ENCODE peak calls at places on chromosomes 12 and 14, in seven cellular contexts. M, N, B, Z, W, J and Y are unnamed samples.

GRCh38 chr14:67186789-67187188 is 2.5 kb upstream of the GARIN2 start:
- DNase-seq in W (no peak), N (no peak), B (no peak), Z (peak; percentile 34), M (no peak), J (no peak), Y (no peak)

GRCh38 chr12:104544836-104545235 is 88.1 kb downstream of the CHST11 start:
- DNase-seq in N (no peak), J (no peak), Z (no peak), W (no peak), M (no peak), B (no peak), Y (no peak)

GRCh38 chr12:30437616-30438015 is 258.1 kb downstream of the IPO8 start:
- DNase-seq in W (no peak), M (no peak), N (no peak), B (no peak), Z (peak; percentile 21), J (no peak), Y (no peak)

GRCh38 chr12:25422241-25422640 is 130.8 kb downstream of the LMNTD1 start:
- DNase-seq in M (no peak), Z (no peak), N (no peak), W (no peak), B (no peak), J (no peak), Y (no peak)

GRCh38 chr12:91388573-91388972 is 206.0 kb upstream of the DCN start:
- DNase-seq in B (no peak), W (no peak), N (no peak), J (no peak), Z (no peak), M (no peak), Y (no peak)

GRCh38 chr12:53078425-53079225 is 565 bp downstream of the SPRYD3 start:
- DNase-seq in M (no peak), Z (peak; percentile 29), W (no peak), B (no peak), N (peak; percentile 38), J (peak; percentile 53), Y (no peak)

GRCh38 chr14:62071029-62071428 is 308.8 kb downstream of the SNAPC1 start:
- DNase-seq in Z (peak; percentile 8), B (no peak), N (no peak), W (no peak), M (no peak), J (no peak), Y (no peak)

GRCh38 chr14:104599446-104599845 is 5.1 kb downstream of the TMEM179 start:
- DNase-seq in Z (no peak), B (no peak), J (no peak), N (no peak), M (peak; percentile 3), W (peak; percentile 56), Y (no peak)

GRCh38 chr12:100576311-100577036 is 3.0 kb downstream of the GAS2L3 start:
- DNase-seq in M (no peak), Z (peak; percentile 95), W (no peak), J (no peak), B (no peak), N (no peak), Y (no peak)

GRCh38 chr14:20332386-20332945 is 613 bp downstream of the CCNB1IP1 start:
- DNase-seq in N (no peak), M (no peak), Z (no peak), W (no peak), J (no peak), B (no peak), Y (no peak)

GRCh38 chr12:49225551-49226166 is 36.8 kb upstream of the TUBA1A start:
- DNase-seq in Z (peak; percentile 40), W (no peak), J (no peak), B (no peak), M (no peak), N (peak; percentile 34), Y (no peak)

GRCh38 chr12:71164877-71165197 is 7.0 kb upstream of the TSPAN8 start:
- DNase-seq in N (peak; percentile 76), J (no peak), W (no peak), B (no peak), Z (no peak), M (no peak), Y (no peak)

GRCh38 chr14:74856366-74856765 is 19.6 kb downstream of the PROX2 start:
- DNase-seq in J (no peak), Z (no peak), W (no peak), M (peak; percentile 80), N (no peak), B (no peak), Y (no peak)

GRCh38 chr12:19669793-19670192 is 230.5 kb downstream of the AEBP2 start:
- DNase-seq in W (no peak), B (no peak), Z (no peak), M (no peak), N (no peak), J (no peak), Y (no peak)

GRCh38 chr14:74038015-74038859 is 19.1 kb downstream of the BBOF1 start:
- DNase-seq in B (no peak), M (no peak), W (no peak), Z (peak; percentile 64), J (no peak), N (no peak), Y (no peak)

DNA sequence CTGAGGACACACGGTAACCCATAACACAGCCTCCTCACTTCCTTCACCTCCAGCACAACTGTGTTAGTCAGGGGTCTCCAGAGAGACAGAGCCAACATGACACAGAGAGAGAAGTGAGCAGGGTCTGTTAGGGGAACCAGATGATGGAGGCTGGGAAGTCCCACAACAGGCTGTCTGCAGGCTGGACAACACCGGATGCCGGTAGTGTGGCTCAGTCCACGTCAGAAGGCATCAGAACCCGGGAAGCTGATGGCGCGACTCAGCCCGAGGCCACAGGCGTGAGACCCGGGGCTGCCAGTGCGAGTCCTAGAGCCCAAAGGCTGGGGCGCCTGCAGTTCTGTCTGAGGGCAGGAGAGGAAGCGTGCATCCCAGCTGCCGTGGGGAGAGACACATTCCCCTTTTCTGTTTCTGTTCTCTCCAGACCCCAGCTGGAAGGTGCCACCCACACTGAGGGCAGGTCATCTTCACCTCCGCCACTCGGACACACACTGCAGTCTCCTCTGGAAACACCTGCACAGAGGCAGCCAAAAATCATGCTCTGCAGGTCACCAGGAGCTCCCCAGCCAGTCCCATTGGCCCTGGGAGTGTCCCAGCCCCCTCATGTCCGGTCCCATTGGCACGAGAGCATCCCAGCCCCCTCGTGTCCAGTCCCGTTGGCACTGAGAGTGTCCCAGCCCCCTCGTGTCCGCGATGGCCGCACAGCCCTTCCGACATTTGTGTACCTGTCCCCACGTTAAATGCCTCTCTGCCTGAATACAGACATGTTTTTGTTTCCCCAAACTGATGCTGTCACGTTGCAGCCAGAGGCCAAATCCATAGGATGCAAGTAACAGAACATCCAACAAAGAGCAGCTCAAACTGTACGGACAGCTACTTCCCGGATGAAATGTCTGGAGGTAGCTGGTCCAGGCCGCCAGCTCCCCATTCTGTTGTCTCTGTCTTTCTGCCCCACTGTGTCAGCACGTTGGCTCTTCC is 7.9 kb upstream of the FBRSL1 start:
- DNase-seq in W (no peak), Z (no peak), N (no peak), J (no peak), M (no peak), B (no peak), Y (no peak)
- H3K27me3 ChIP-seq in W (peaks cover 7% of the 10 kb centered on the region), Z (peaks cover 24% of the 10 kb centered on the region), N (no peaks in the 10 kb centered on the region), J (no peaks in the 10 kb centered on the region), M (peaks cover 4% of the 10 kb centered on the region), B (no peaks in the 10 kb centered on the region), Y (peaks cover 35% of the 10 kb centered on the region)

DNA sequence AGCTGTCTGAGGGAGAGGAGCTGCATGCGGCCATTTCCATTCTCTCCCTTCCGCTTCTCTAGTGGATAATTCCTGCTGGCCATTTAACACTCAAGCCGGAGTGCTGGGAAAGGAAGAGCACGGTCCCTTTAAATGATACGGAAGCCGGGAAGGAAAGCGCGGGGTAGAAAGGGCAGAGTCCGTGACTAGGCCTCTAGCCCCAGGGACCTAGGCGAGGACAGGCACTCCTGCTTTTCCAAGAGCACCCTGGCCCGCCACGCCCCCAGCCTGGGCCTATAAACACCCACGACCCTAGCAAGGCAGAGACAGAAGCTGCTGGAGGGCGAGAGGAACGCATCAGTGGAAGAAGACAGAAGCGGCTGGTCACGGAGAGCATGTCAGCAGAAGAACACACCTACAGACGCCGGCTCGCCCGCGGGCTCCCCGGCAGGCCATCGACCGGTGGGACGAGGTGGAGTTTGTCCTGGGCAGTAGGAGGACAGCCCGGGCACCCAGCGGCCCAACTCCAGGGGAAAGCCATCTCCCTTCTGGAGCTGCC is 1206.6 kb upstream of the TMEM132C start:
- DNase-seq in W (peak; percentile 76), N (peak; percentile 53), J (no peak), M (no peak), Z (no peak), B (no peak), Y (no peak)
- TF ChIP-seq POLR2A in W (no peak), N (peak; percentile 48), J (peak; percentile 43), M (no peak), Z (no peak), B (no peak), Y (no peak)

DNA sequence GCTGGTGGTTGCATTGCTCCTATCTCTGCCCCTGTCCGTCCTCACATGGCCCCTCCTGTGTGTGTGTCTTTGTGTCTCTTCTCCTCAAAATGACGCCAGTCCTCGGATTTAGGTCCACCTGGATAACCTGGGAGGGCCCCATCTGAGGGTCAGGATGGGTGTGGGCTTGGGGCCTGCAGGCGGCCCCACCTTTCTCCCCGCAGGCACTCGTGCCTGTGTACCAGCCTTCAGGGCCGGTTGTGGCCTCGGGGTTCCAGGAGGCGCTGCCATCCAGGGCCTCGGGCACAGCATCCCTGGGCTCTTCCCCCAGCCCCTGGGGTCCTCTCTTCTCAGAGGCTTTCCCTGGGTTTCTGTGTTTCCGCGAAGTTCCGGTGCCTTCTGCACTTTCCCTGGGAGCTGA is 54.7 kb downstream of the LRCOL1 start:
- DNase-seq in W (no peak), Z (no peak), B (no peak), N (no peak), M (no peak), J (no peak), Y (no peak)
- H3K27me3 ChIP-seq in W (peaks cover 19% of the 10 kb centered on the region), Z (no peaks in the 10 kb centered on the region), B (no peaks in the 10 kb centered on the region), N (no peaks in the 10 kb centered on the region), M (no peaks in the 10 kb centered on the region), J (no peaks in the 10 kb centered on the region), Y (no peaks in the 10 kb centered on the region)

GRCh38 chr12:46372131-46372851 is at the start of gene SLC38A2:
- DNase-seq in W (peak; percentile 100), M (peak; percentile 97), J (peak; percentile 99), N (peak; percentile 99), Z (peak; percentile 90), B (peak; percentile 98), Y (peak; percentile 99)

GRCh38 chr12:46370792-46371717 is 1.5 kb downstream of the SLC38A2 start:
- DNase-seq in B (peak; percentile 92), W (peak; percentile 96), N (peak; percentile 96), Z (peak; percentile 79), J (peak; percentile 95), M (peak; percentile 90), Y (peak; percentile 87)

GRCh38 chr12:46370380-46370734 is 2.2 kb downstream of the SLC38A2 start:
- DNase-seq in Z (no peak), N (no peak), M (no peak), J (no peak), W (no peak), B (no peak), Y (no peak)

GRCh38 chr12:46372852-46373302 is 304 bp upstream of the SLC38A2 start:
- DNase-seq in W (no peak), M (no peak), N (no peak), B (no peak), J (no peak), Z (no peak), Y (no peak)

DNA sequence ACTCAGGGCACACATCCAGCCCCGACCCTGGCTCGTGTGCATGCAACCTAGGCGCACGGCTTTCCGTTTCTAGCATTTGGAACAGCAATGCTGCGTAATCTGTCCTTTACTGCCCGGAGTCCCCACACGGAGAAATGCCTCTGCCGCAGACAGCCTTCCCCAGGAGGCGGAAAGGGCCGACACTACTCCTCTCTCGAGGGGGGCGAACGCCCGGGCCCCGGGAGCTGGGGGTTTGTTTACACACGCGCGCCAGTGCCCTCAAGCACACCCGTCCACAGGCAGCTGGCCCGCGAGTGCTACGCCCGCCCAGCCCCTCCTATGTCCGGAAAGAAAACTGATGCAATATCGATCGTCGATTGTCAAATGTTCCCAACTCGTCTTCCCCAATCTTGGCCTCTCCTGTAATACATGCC is 849 bp downstream of the SLC38A2 start:
- DNase-seq in N (peak; percentile 84), M (peak; percentile 77), Z (peak; percentile 44), J (peak; percentile 89), B (no peak), W (peak; percentile 94), Y (peak; percentile 62)
- TF ChIP-seq POLR2A in N (no peak), M (peak; percentile 40), Z (peak; percentile 69), J (no peak), B (no peak), W (no peak), Y (no peak)